ENCODE peak calls at places on chromosome 12, in six cellular contexts. One of them, this sample, is unnamed.

GRCh38 chr12:119020377-119021360 is 39.3 kb downstream of the SRRM4 start:
- DNase-seq in HCT116: peak
- DNase-seq in IMR-90: no peak
- DNase-seq in epithelial cell of esophagus: no peak
- DNase-seq in mammary epithelial cell: no peak
- DNase-seq in tibial artery: no peak
- DNase-seq in this sample: peak

GRCh38 chr12:130953783-130954543 is at the start of gene ADGRD1:
- DNase-seq in HCT116: no peak
- DNase-seq in epithelial cell of esophagus: no peak
- DNase-seq in mammary epithelial cell: no peak
- DNase-seq in IMR-90: peak
- DNase-seq in tibial artery: peak
- DNase-seq in this sample: peak

GRCh38 chr12:94712852-94713545 is 62.6 kb upstream of the TMCC3 start:
- DNase-seq in tibial artery: no peak
- DNase-seq in HCT116: no peak
- DNase-seq in mammary epithelial cell: no peak
- DNase-seq in IMR-90: no peak
- DNase-seq in epithelial cell of esophagus: no peak
- DNase-seq in this sample: no peak

GRCh38 chr12:78964521-78964920 is 99.9 kb downstream of the SYT1 start:
- DNase-seq in IMR-90: no peak
- DNase-seq in HCT116: no peak
- DNase-seq in tibial artery: no peak
- DNase-seq in epithelial cell of esophagus: no peak
- DNase-seq in mammary epithelial cell: no peak
- DNase-seq in this sample: no peak

GRCh38 chr12:27653661-27654060 is 42.6 kb upstream of the REP15 start:
- DNase-seq in epithelial cell of esophagus: no peak
- DNase-seq in IMR-90: no peak
- DNase-seq in HCT116: no peak
- DNase-seq in mammary epithelial cell: no peak
- DNase-seq in tibial artery: no peak
- DNase-seq in this sample: peak

GRCh38 chr12:57370696-57371095 is 60.1 kb downstream of the R3HDM2 start:
- DNase-seq in mammary epithelial cell: no peak
- DNase-seq in IMR-90: peak
- DNase-seq in epithelial cell of esophagus: no peak
- DNase-seq in HCT116: no peak
- DNase-seq in tibial artery: no peak
- DNase-seq in this sample: no peak

GRCh38 chr12:130031571-130032189 is 127.9 kb upstream of the TMEM132D start:
- DNase-seq in tibial artery: peak
- DNase-seq in HCT116: no peak
- DNase-seq in mammary epithelial cell: no peak
- DNase-seq in epithelial cell of esophagus: peak
- DNase-seq in IMR-90: no peak
- DNase-seq in this sample: peak

GRCh38 chr12:123621101-123621500 is 12.4 kb downstream of the EIF2B1 start:
- DNase-seq in HCT116: no peak
- DNase-seq in IMR-90: no peak
- DNase-seq in epithelial cell of esophagus: peak
- DNase-seq in mammary epithelial cell: no peak
- DNase-seq in tibial artery: no peak
- DNase-seq in this sample: no peak

GRCh38 chr12:122523846-122524718 is 2.7 kb downstream of the RSRC2 start:
- DNase-seq in epithelial cell of esophagus: no peak
- DNase-seq in HCT116: no peak
- DNase-seq in tibial artery: no peak
- DNase-seq in IMR-90: peak
- DNase-seq in mammary epithelial cell: no peak
- DNase-seq in this sample: no peak

GRCh38 chr12:72274926-72275325 is 2.8 kb downstream of the TRHDE start:
- DNase-seq in IMR-90: peak
- DNase-seq in epithelial cell of esophagus: peak
- DNase-seq in mammary epithelial cell: no peak
- DNase-seq in HCT116: no peak
- DNase-seq in tibial artery: no peak
- DNase-seq in this sample: no peak

DNA sequence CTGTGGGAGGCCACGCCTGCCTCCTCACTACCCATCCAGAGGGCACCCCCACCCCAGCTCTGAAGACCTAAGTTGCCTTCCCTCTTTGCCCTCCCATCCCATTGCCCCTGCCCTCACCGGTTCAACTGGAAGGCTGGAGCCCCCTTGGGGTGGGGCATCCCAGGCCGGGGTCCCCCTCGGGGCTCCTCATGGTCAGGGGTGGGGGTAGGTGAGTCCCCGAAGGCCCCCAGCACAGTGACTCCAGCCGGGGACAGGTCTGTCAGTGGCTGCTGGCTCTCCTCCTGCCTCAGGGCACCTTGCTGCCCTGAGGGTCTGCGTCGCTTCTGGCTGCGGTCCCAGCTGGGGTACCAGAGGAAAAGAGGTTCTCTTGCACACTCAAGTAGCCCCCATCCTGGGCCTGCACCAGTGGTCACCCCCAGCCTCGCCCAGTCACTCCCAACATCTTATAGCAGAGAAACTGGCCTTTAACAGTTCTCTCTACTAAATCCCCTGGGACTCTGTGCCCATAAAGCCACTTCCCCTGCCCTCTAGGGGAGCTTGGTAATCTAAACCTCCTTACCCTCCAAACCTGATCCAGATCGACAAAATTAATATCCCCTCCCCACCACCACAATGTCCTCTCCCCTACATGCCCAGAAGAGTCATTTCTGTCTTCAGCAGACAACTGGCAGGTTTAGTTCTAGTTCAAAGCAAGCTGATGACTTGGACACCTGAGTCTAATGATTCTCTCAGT is 5.1 kb downstream of the PIANP start:
- DNase-seq in epithelial cell of esophagus: no peak
- DNase-seq in tibial artery: no peak
- DNase-seq in HCT116: no peak
- DNase-seq in IMR-90: no peak
- DNase-seq in mammary epithelial cell: no peak
- DNase-seq in this sample: no peak
- TF ChIP-seq CTCF in epithelial cell of esophagus: no peak
- TF ChIP-seq CTCF in tibial artery: no peak
- TF ChIP-seq CTCF in HCT116: no peak
- TF ChIP-seq CTCF in IMR-90: no peak
- TF ChIP-seq CTCF in mammary epithelial cell: no peak
- TF ChIP-seq CTCF in this sample: no peak

GRCh38 chr12:16076553-16076952 is 165.4 kb downstream of the DERA start:
- DNase-seq in HCT116: peak
- DNase-seq in mammary epithelial cell: peak
- DNase-seq in IMR-90: peak
- DNase-seq in epithelial cell of esophagus: peak
- DNase-seq in tibial artery: no peak
- DNase-seq in this sample: peak
- TF ChIP-seq CTCF in HCT116: peak
- TF ChIP-seq CTCF in mammary epithelial cell: peak
- TF ChIP-seq CTCF in IMR-90: peak
- TF ChIP-seq CTCF in epithelial cell of esophagus: peak
- TF ChIP-seq CTCF in tibial artery: no peak
- TF ChIP-seq CTCF in this sample: peak

GRCh38 chr12:67019070-67019469 is 250.1 kb upstream of the CAND1 start:
- DNase-seq in mammary epithelial cell: peak
- DNase-seq in IMR-90: no peak
- DNase-seq in epithelial cell of esophagus: no peak
- DNase-seq in tibial artery: no peak
- DNase-seq in HCT116: no peak
- DNase-seq in this sample: no peak

GRCh38 chr12:67014642-67015041 is 254.5 kb upstream of the CAND1 start:
- DNase-seq in IMR-90: no peak
- DNase-seq in HCT116: no peak
- DNase-seq in mammary epithelial cell: no peak
- DNase-seq in epithelial cell of esophagus: no peak
- DNase-seq in tibial artery: no peak
- DNase-seq in this sample: no peak

GRCh38 chr12:67018105-67018504 is 251.1 kb upstream of the CAND1 start:
- DNase-seq in IMR-90: no peak
- DNase-seq in mammary epithelial cell: no peak
- DNase-seq in HCT116: no peak
- DNase-seq in epithelial cell of esophagus: no peak
- DNase-seq in tibial artery: no peak
- DNase-seq in this sample: no peak
- TF ChIP-seq CTCF in IMR-90: no peak
- TF ChIP-seq CTCF in mammary epithelial cell: no peak
- TF ChIP-seq CTCF in HCT116: peak
- TF ChIP-seq CTCF in epithelial cell of esophagus: no peak
- TF ChIP-seq CTCF in tibial artery: no peak
- TF ChIP-seq CTCF in this sample: no peak

GRCh38 chr12:77710209-77710608 is 120.5 kb upstream of the NAV3 start:
- DNase-seq in tibial artery: no peak
- DNase-seq in IMR-90: no peak
- DNase-seq in mammary epithelial cell: no peak
- DNase-seq in epithelial cell of esophagus: no peak
- DNase-seq in HCT116: no peak
- DNase-seq in this sample: no peak
- TF ChIP-seq CTCF in tibial artery: no peak
- TF ChIP-seq CTCF in IMR-90: no peak
- TF ChIP-seq CTCF in mammary epithelial cell: no peak
- TF ChIP-seq CTCF in epithelial cell of esophagus: no peak
- TF ChIP-seq CTCF in HCT116: no peak
- TF ChIP-seq CTCF in this sample: no peak

DNA sequence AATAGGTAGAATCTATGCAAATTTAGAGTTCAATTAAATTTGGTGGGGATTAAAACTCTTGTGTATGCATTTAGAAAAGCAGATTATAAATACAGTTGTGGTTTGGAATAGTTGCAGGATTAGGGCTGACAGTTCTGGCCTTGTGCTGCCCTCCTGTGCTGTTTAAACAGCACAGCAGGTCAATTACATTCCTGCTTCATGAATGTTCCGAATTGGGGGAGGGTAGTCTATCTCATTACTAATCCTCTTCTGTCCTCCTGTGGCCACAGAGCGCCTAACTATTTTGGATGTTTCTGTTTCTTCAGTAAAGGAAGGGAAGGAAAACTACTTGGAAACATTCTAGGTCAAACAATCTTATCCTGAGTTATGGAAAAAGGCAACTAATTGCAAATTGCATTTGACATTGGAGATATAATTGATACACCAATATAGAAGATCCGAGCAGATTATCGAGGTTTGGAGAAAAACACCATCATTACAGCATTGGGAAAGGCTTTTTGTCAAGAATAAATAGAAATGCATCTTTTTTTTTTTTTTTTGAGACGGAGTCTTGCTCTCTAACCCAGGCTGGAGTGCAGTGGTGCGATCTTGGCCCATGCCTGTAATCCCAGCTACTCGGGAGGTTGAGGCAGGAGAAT is 8.7 kb upstream of the GPR19 start:
- DNase-seq in epithelial cell of esophagus: peak
- DNase-seq in mammary epithelial cell: peak
- DNase-seq in tibial artery: peak
- DNase-seq in HCT116: peak
- DNase-seq in IMR-90: peak
- DNase-seq in this sample: peak
- TF ChIP-seq CTCF in epithelial cell of esophagus: peak
- TF ChIP-seq CTCF in mammary epithelial cell: peak
- TF ChIP-seq CTCF in tibial artery: peak
- TF ChIP-seq CTCF in HCT116: peak
- TF ChIP-seq CTCF in IMR-90: peak
- TF ChIP-seq CTCF in this sample: peak

GRCh38 chr12:29148065-29148957 is 767 bp upstream of the FAR2 start:
- DNase-seq in IMR-90: no peak
- DNase-seq in mammary epithelial cell: peak
- DNase-seq in epithelial cell of esophagus: no peak
- DNase-seq in HCT116: no peak
- DNase-seq in tibial artery: peak
- DNase-seq in this sample: peak

GRCh38 chr12:29149691-29150382 is 759 bp downstream of the FAR2 start:
- DNase-seq in mammary epithelial cell: no peak
- DNase-seq in epithelial cell of esophagus: no peak
- DNase-seq in IMR-90: no peak
- DNase-seq in tibial artery: no peak
- DNase-seq in HCT116: no peak
- DNase-seq in this sample: no peak

GRCh38 chr12:29146201-29146600 is 2.9 kb upstream of the FAR2 start:
- DNase-seq in IMR-90: no peak
- DNase-seq in epithelial cell of esophagus: no peak
- DNase-seq in mammary epithelial cell: no peak
- DNase-seq in tibial artery: no peak
- DNase-seq in HCT116: no peak
- DNase-seq in this sample: no peak

GRCh38 chr12:29152223-29152868 is 3.3 kb downstream of the FAR2 start:
- DNase-seq in epithelial cell of esophagus: no peak
- DNase-seq in HCT116: no peak
- DNase-seq in tibial artery: no peak
- DNase-seq in mammary epithelial cell: no peak
- DNase-seq in IMR-90: no peak
- DNase-seq in this sample: peak

GRCh38 chr12:29148958-29149690 is at the start of gene FAR2:
- DNase-seq in IMR-90: no peak
- DNase-seq in HCT116: no peak
- DNase-seq in mammary epithelial cell: peak
- DNase-seq in epithelial cell of esophagus: peak
- DNase-seq in tibial artery: no peak
- DNase-seq in this sample: peak
- TF ChIP-seq CTCF in IMR-90: no peak
- TF ChIP-seq CTCF in HCT116: no peak
- TF ChIP-seq CTCF in mammary epithelial cell: no peak
- TF ChIP-seq CTCF in epithelial cell of esophagus: no peak
- TF ChIP-seq CTCF in tibial artery: no peak
- TF ChIP-seq CTCF in this sample: no peak